ENCODE peak calls at places on chromosomes 6 and 20, in four cellular contexts. G is germinal center, N is SJCRH30, J is aorta. M is an unnamed sample.

GRCh38 chr6:163352011-163352685 is 62.4 kb upstream of the QKI start:
- DNase-seq in N (no peak), G (no peak), J (no peak), M (no peak)

GRCh38 chr6:38413097-38413800 is 226.5 kb downstream of the BTBD9 start:
- DNase-seq in J (no peak), N (no peak), G (no peak), M (no peak)

GRCh38 chr20:3871549-3872265 is 17.5 kb upstream of the PANK2 start:
- DNase-seq in G (no peak), J (no peak), N (no peak), M (no peak)

GRCh38 chr6:85364354-85364753 is 85.5 kb upstream of the NT5E start:
- DNase-seq in G (no peak), J (no peak), N (no peak), M (no peak)

GRCh38 chr6:3085074-3085473 is 16.8 kb downstream of the RIPK1 start:
- DNase-seq in J (no peak), G (no peak), N (no peak), M (no peak)

GRCh38 chr20:9071976-9072726 is 3.3 kb downstream of the PLCB4 start:
- DNase-seq in G (no peak), J (no peak), N (no peak), M (no peak)

GRCh38 chr6:129846761-129847160 is 14.4 kb downstream of the TMEM244 start:
- DNase-seq in N (no peak), G (no peak), J (no peak), M (no peak)

GRCh38 chr20:59006864-59007757 is at the start of gene CTSZ:
- DNase-seq in J (peak; percentile 84), G (peak; percentile 77), N (no peak), M (peak; percentile 82)

GRCh38 chr6:128519132-128519930 is 1.1 kb downstream of the PTPRK start:
- DNase-seq in N (peak; percentile 64), J (peak; percentile 62), G (peak; percentile 1), M (no peak)

GRCh38 chr6:15893556-15894253 is 230.9 kb upstream of the DTNBP1 start:
- DNase-seq in G (peak; percentile 51), J (no peak), N (no peak), M (peak; percentile 86)

GRCh38 chr6:97085772-97086171 is 161.2 kb downstream of the KLHL32 start:
- DNase-seq in N (no peak), G (no peak), J (no peak), M (no peak)

GRCh38 chr6:28867078-28867414 is 56.7 kb downstream of the TRIM27 start:
- DNase-seq in J (no peak), N (peak; percentile 32), G (no peak), M (no peak)